ENCODE peak calls at places on chromosomes 2 and 18, in four cellular contexts. Q, S, U and V are unnamed samples.

GRCh38 chr2:237673130-237673921 is 45.9 kb downstream of the LRRFIP1 start:
- DNase-seq in U (peak), Q (peak), S (peak), V (no peak)

GRCh38 chr18:53984021-53984420 is 240.4 kb downstream of the MBD2 start:
- DNase-seq in Q (no peak), U (no peak), S (no peak), V (no peak)

GRCh38 chr18:63063171-63063570 is 256.4 kb downstream of the BCL2 start:
- DNase-seq in Q (peak), U (peak), S (no peak), V (no peak)

GRCh38 chr18:75113455-75113854 is 95.5 kb downstream of the PTGR3 start:
- DNase-seq in S (no peak), Q (no peak), U (no peak), V (no peak)

GRCh38 chr2:112582314-112582746 is 2.1 kb upstream of the CHCHD5 start:
- DNase-seq in Q (peak), S (peak), U (peak), V (no peak)

GRCh38 chr2:88680266-88680902 is 11.1 kb upstream of the RPIA start:
- DNase-seq in Q (no peak), S (no peak), U (no peak), V (no peak)

GRCh38 chr2:75705921-75706320 is 4.8 kb downstream of the GCFC2 start:
- DNase-seq in Q (no peak), S (no peak), U (peak), V (no peak)

GRCh38 chr18:60021556-60021955 is 121.8 kb downstream of the PMAIP1 start:
- DNase-seq in S (no peak), U (no peak), Q (peak), V (no peak)

GRCh38 chr2:50346586-50347351 is 685.2 kb downstream of the NRXN1 start:
- DNase-seq in Q (no peak), S (no peak), U (no peak), V (no peak)